ENCODE peak calls at places on chromosomes 12 and 14, in ten cellular contexts. One of them, this sample, is unnamed.

GRCh38 chr12:98895086-98895651 is 250.1 kb downstream of the APAF1 start:
- DNase-seq in CD4-positive, alpha-beta T cell: no peak
- DNase-seq in fibroblast of pulmonary artery: no peak
- DNase-seq in SK-N-SH: peak; percentile 67
- DNase-seq in nephron progenitor cell: peak; percentile 69
- DNase-seq in uterus: no peak
- DNase-seq in tibial nerve: no peak
- DNase-seq in brain microvascular endothelial cell: no peak
- DNase-seq in OCI-LY7: no peak
- DNase-seq in GM12865: no peak
- DNase-seq in this sample: no peak

GRCh38 chr12:10285919-10286318 is 21.8 kb upstream of the KLRD1 start:
- DNase-seq in CD4-positive, alpha-beta T cell: no peak
- DNase-seq in fibroblast of pulmonary artery: no peak
- DNase-seq in SK-N-SH: no peak
- DNase-seq in nephron progenitor cell: no peak
- DNase-seq in uterus: no peak
- DNase-seq in tibial nerve: no peak
- DNase-seq in brain microvascular endothelial cell: no peak
- DNase-seq in OCI-LY7: peak; percentile 78
- DNase-seq in GM12865: peak; percentile 57
- DNase-seq in this sample: no peak

GRCh38 chr12:11797317-11797913 is 147.9 kb downstream of the ETV6 start:
- DNase-seq in CD4-positive, alpha-beta T cell: no peak
- DNase-seq in fibroblast of pulmonary artery: peak; percentile 82
- DNase-seq in SK-N-SH: no peak
- DNase-seq in nephron progenitor cell: no peak
- DNase-seq in uterus: no peak
- DNase-seq in tibial nerve: no peak
- DNase-seq in brain microvascular endothelial cell: peak; percentile 81
- DNase-seq in OCI-LY7: no peak
- DNase-seq in GM12865: no peak
- DNase-seq in this sample: no peak

GRCh38 chr12:4947297-4947696 is 37.6 kb downstream of the KCNA1 start:
- DNase-seq in CD4-positive, alpha-beta T cell: no peak
- DNase-seq in fibroblast of pulmonary artery: no peak
- DNase-seq in SK-N-SH: no peak
- DNase-seq in nephron progenitor cell: no peak
- DNase-seq in uterus: no peak
- DNase-seq in tibial nerve: no peak
- DNase-seq in brain microvascular endothelial cell: no peak
- DNase-seq in OCI-LY7: no peak
- DNase-seq in GM12865: no peak
- DNase-seq in this sample: no peak

GRCh38 chr12:57226588-57227314 is 2.8 kb upstream of the SHMT2 start:
- DNase-seq in CD4-positive, alpha-beta T cell: no peak
- DNase-seq in fibroblast of pulmonary artery: no peak
- DNase-seq in SK-N-SH: no peak
- DNase-seq in nephron progenitor cell: no peak
- DNase-seq in uterus: no peak
- DNase-seq in tibial nerve: no peak
- DNase-seq in brain microvascular endothelial cell: no peak
- DNase-seq in OCI-LY7: peak; percentile 47
- DNase-seq in GM12865: no peak
- DNase-seq in this sample: no peak

GRCh38 chr12:106709068-106709511 is 65.4 kb upstream of the RIC8B start:
- DNase-seq in CD4-positive, alpha-beta T cell: no peak
- DNase-seq in fibroblast of pulmonary artery: no peak
- DNase-seq in SK-N-SH: no peak
- DNase-seq in nephron progenitor cell: no peak
- DNase-seq in uterus: no peak
- DNase-seq in tibial nerve: no peak
- DNase-seq in brain microvascular endothelial cell: no peak
- DNase-seq in OCI-LY7: no peak
- DNase-seq in GM12865: no peak
- DNase-seq in this sample: no peak

GRCh38 chr12:12684375-12685106 is 11.4 kb downstream of the GPR19 start:
- DNase-seq in CD4-positive, alpha-beta T cell: no peak
- DNase-seq in fibroblast of pulmonary artery: peak; percentile 68
- DNase-seq in SK-N-SH: peak; percentile 75
- DNase-seq in nephron progenitor cell: peak; percentile 79
- DNase-seq in uterus: no peak
- DNase-seq in tibial nerve: peak; percentile 51
- DNase-seq in brain microvascular endothelial cell: peak; percentile 37
- DNase-seq in OCI-LY7: peak; percentile 17
- DNase-seq in GM12865: no peak
- DNase-seq in this sample: no peak

GRCh38 chr14:22338381-22338780 is 250.6 kb downstream of the DAD1 start:
- DNase-seq in CD4-positive, alpha-beta T cell: no peak
- DNase-seq in fibroblast of pulmonary artery: no peak
- DNase-seq in SK-N-SH: no peak
- DNase-seq in nephron progenitor cell: peak; percentile 27
- DNase-seq in uterus: no peak
- DNase-seq in tibial nerve: no peak
- DNase-seq in brain microvascular endothelial cell: no peak
- DNase-seq in OCI-LY7: no peak
- DNase-seq in GM12865: no peak
- DNase-seq in this sample: no peak

GRCh38 chr14:104323551-104324175 is 185.3 kb downstream of the KIF26A start:
- DNase-seq in CD4-positive, alpha-beta T cell: no peak
- DNase-seq in fibroblast of pulmonary artery: no peak
- DNase-seq in SK-N-SH: no peak
- DNase-seq in nephron progenitor cell: no peak
- DNase-seq in uterus: no peak
- DNase-seq in tibial nerve: no peak
- DNase-seq in brain microvascular endothelial cell: no peak
- DNase-seq in OCI-LY7: no peak
- DNase-seq in GM12865: no peak
- DNase-seq in this sample: no peak

DNA sequence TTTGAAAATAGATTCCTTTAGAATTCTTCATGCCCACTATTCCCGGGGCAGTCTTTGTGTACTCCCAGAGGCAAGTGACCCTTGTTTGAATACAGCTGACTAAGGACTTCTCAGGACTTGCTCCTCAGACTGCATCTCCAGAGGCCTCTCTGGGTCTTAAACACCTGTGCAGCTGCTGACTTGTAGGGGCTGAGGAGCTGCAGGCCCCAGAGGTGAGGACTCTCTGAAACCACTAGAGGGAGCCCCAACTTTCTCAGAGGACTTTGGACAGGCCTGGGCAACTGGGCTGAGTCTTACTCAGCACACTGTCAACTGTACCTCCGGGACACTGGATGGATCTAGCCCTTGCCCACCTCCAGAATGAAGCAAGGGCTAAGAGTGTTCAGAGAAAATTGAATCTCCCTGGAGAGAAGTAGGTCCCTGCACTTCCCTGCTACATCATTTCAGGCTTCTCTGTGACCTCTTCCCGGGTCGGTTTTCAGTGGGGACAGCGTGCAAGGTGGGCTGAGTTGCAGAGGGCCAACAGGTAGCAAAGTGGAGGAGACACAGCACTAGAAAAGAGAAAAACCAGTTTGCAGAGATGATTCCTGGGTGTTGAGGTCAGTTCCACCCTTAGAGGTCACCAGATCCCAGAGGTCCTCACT is 164.6 kb downstream of the TMEM117 start:
- DNase-seq in CD4-positive, alpha-beta T cell: no peak
- DNase-seq in fibroblast of pulmonary artery: peak; percentile 67
- DNase-seq in SK-N-SH: peak; percentile 11
- DNase-seq in nephron progenitor cell: peak; percentile 29
- DNase-seq in uterus: no peak
- DNase-seq in tibial nerve: no peak
- DNase-seq in brain microvascular endothelial cell: peak; percentile 41
- DNase-seq in OCI-LY7: peak; percentile 55
- DNase-seq in GM12865: peak; percentile 69
- DNase-seq in this sample: no peak
- TF ChIP-seq CTCF in CD4-positive, alpha-beta T cell: peak; percentile 22
- TF ChIP-seq CTCF in fibroblast of pulmonary artery: peak; percentile 78
- TF ChIP-seq CTCF in SK-N-SH: peak; percentile 59
- TF ChIP-seq CTCF in nephron progenitor cell: peak; percentile 54
- TF ChIP-seq CTCF in uterus: no peak
- TF ChIP-seq CTCF in tibial nerve: peak; percentile 29
- TF ChIP-seq CTCF in brain microvascular endothelial cell: peak; percentile 83
- TF ChIP-seq CTCF in OCI-LY7: peak; percentile 74
- TF ChIP-seq CTCF in GM12865: peak; percentile 73
- TF ChIP-seq CTCF in this sample: peak; percentile 45

GRCh38 chr12:121232977-121233627 is 23.2 kb downstream of the P2RX4 start:
- DNase-seq in CD4-positive, alpha-beta T cell: no peak
- DNase-seq in fibroblast of pulmonary artery: no peak
- DNase-seq in SK-N-SH: no peak
- DNase-seq in nephron progenitor cell: no peak
- DNase-seq in uterus: no peak
- DNase-seq in tibial nerve: no peak
- DNase-seq in brain microvascular endothelial cell: no peak
- DNase-seq in OCI-LY7: no peak
- DNase-seq in GM12865: no peak
- DNase-seq in this sample: no peak
- TF ChIP-seq CTCF in CD4-positive, alpha-beta T cell: no peak
- TF ChIP-seq CTCF in fibroblast of pulmonary artery: no peak
- TF ChIP-seq CTCF in SK-N-SH: no peak
- TF ChIP-seq CTCF in nephron progenitor cell: no peak
- TF ChIP-seq CTCF in uterus: no peak
- TF ChIP-seq CTCF in tibial nerve: no peak
- TF ChIP-seq CTCF in brain microvascular endothelial cell: peak; percentile 19
- TF ChIP-seq CTCF in OCI-LY7: peak; percentile 33
- TF ChIP-seq CTCF in GM12865: no peak
- TF ChIP-seq CTCF in this sample: no peak

GRCh38 chr14:85856430-85856829 is 326.5 kb downstream of the FLRT2 start:
- DNase-seq in CD4-positive, alpha-beta T cell: no peak
- DNase-seq in fibroblast of pulmonary artery: no peak
- DNase-seq in SK-N-SH: no peak
- DNase-seq in nephron progenitor cell: no peak
- DNase-seq in uterus: no peak
- DNase-seq in tibial nerve: no peak
- DNase-seq in brain microvascular endothelial cell: no peak
- DNase-seq in OCI-LY7: no peak
- DNase-seq in GM12865: no peak
- DNase-seq in this sample: no peak
- TF ChIP-seq CTCF in CD4-positive, alpha-beta T cell: no peak
- TF ChIP-seq CTCF in fibroblast of pulmonary artery: peak; percentile 27
- TF ChIP-seq CTCF in SK-N-SH: peak; percentile 45
- TF ChIP-seq CTCF in nephron progenitor cell: no peak
- TF ChIP-seq CTCF in uterus: no peak
- TF ChIP-seq CTCF in tibial nerve: no peak
- TF ChIP-seq CTCF in brain microvascular endothelial cell: no peak
- TF ChIP-seq CTCF in OCI-LY7: peak; percentile 57
- TF ChIP-seq CTCF in GM12865: no peak
- TF ChIP-seq CTCF in this sample: peak; percentile 48

GRCh38 chr12:40198601-40199000 is 26.2 kb upstream of the LRRK2 start:
- DNase-seq in CD4-positive, alpha-beta T cell: no peak
- DNase-seq in fibroblast of pulmonary artery: no peak
- DNase-seq in SK-N-SH: no peak
- DNase-seq in nephron progenitor cell: no peak
- DNase-seq in uterus: no peak
- DNase-seq in tibial nerve: no peak
- DNase-seq in brain microvascular endothelial cell: no peak
- DNase-seq in OCI-LY7: no peak
- DNase-seq in GM12865: no peak
- DNase-seq in this sample: no peak

GRCh38 chr12:40203060-40203430 is 21.8 kb upstream of the LRRK2 start:
- DNase-seq in CD4-positive, alpha-beta T cell: no peak
- DNase-seq in fibroblast of pulmonary artery: no peak
- DNase-seq in SK-N-SH: no peak
- DNase-seq in nephron progenitor cell: no peak
- DNase-seq in uterus: no peak
- DNase-seq in tibial nerve: no peak
- DNase-seq in brain microvascular endothelial cell: no peak
- DNase-seq in OCI-LY7: no peak
- DNase-seq in GM12865: no peak
- DNase-seq in this sample: no peak

GRCh38 chr12:40204337-40204736 is 20.5 kb upstream of the LRRK2 start:
- DNase-seq in CD4-positive, alpha-beta T cell: no peak
- DNase-seq in fibroblast of pulmonary artery: no peak
- DNase-seq in SK-N-SH: no peak
- DNase-seq in nephron progenitor cell: no peak
- DNase-seq in uterus: no peak
- DNase-seq in tibial nerve: no peak
- DNase-seq in brain microvascular endothelial cell: no peak
- DNase-seq in OCI-LY7: no peak
- DNase-seq in GM12865: no peak
- DNase-seq in this sample: no peak

GRCh38 chr12:40197590-40197989 is 27.2 kb upstream of the LRRK2 start:
- DNase-seq in CD4-positive, alpha-beta T cell: no peak
- DNase-seq in fibroblast of pulmonary artery: no peak
- DNase-seq in SK-N-SH: no peak
- DNase-seq in nephron progenitor cell: no peak
- DNase-seq in uterus: no peak
- DNase-seq in tibial nerve: no peak
- DNase-seq in brain microvascular endothelial cell: no peak
- DNase-seq in OCI-LY7: no peak
- DNase-seq in GM12865: no peak
- DNase-seq in this sample: no peak

GRCh38 chr12:40202095-40203059 is 22.4 kb upstream of the LRRK2 start:
- DNase-seq in CD4-positive, alpha-beta T cell: no peak
- DNase-seq in fibroblast of pulmonary artery: no peak
- DNase-seq in SK-N-SH: no peak
- DNase-seq in nephron progenitor cell: no peak
- DNase-seq in uterus: no peak
- DNase-seq in tibial nerve: no peak
- DNase-seq in brain microvascular endothelial cell: no peak
- DNase-seq in OCI-LY7: no peak
- DNase-seq in GM12865: no peak
- DNase-seq in this sample: no peak
- TF ChIP-seq CTCF in CD4-positive, alpha-beta T cell: no peak
- TF ChIP-seq CTCF in fibroblast of pulmonary artery: no peak
- TF ChIP-seq CTCF in SK-N-SH: no peak
- TF ChIP-seq CTCF in nephron progenitor cell: no peak
- TF ChIP-seq CTCF in uterus: no peak
- TF ChIP-seq CTCF in tibial nerve: no peak
- TF ChIP-seq CTCF in brain microvascular endothelial cell: no peak
- TF ChIP-seq CTCF in OCI-LY7: no peak
- TF ChIP-seq CTCF in GM12865: no peak
- TF ChIP-seq CTCF in this sample: no peak

GRCh38 chr12:108967869-108968540 is 52.9 kb downstream of the SVOP start:
- DNase-seq in CD4-positive, alpha-beta T cell: no peak
- DNase-seq in fibroblast of pulmonary artery: no peak
- DNase-seq in SK-N-SH: no peak
- DNase-seq in nephron progenitor cell: no peak
- DNase-seq in uterus: no peak
- DNase-seq in tibial nerve: no peak
- DNase-seq in brain microvascular endothelial cell: peak; percentile 4
- DNase-seq in OCI-LY7: peak; percentile 57
- DNase-seq in GM12865: peak; percentile 12
- DNase-seq in this sample: no peak
- TF ChIP-seq CTCF in CD4-positive, alpha-beta T cell: peak; percentile 31
- TF ChIP-seq CTCF in fibroblast of pulmonary artery: peak; percentile 39
- TF ChIP-seq CTCF in SK-N-SH: peak; percentile 44
- TF ChIP-seq CTCF in nephron progenitor cell: peak; percentile 21
- TF ChIP-seq CTCF in uterus: no peak
- TF ChIP-seq CTCF in tibial nerve: peak; percentile 16
- TF ChIP-seq CTCF in brain microvascular endothelial cell: peak; percentile 44
- TF ChIP-seq CTCF in OCI-LY7: peak; percentile 91
- TF ChIP-seq CTCF in GM12865: peak; percentile 50
- TF ChIP-seq CTCF in this sample: peak; percentile 42

GRCh38 chr14:79576434-79576833 is 634.9 kb downstream of the DIO2 start:
- DNase-seq in CD4-positive, alpha-beta T cell: no peak
- DNase-seq in fibroblast of pulmonary artery: peak; percentile 32
- DNase-seq in SK-N-SH: no peak
- DNase-seq in nephron progenitor cell: no peak
- DNase-seq in uterus: no peak
- DNase-seq in tibial nerve: no peak
- DNase-seq in brain microvascular endothelial cell: no peak
- DNase-seq in OCI-LY7: no peak
- DNase-seq in GM12865: no peak
- DNase-seq in this sample: no peak
- TF ChIP-seq CTCF in CD4-positive, alpha-beta T cell: no peak
- TF ChIP-seq CTCF in fibroblast of pulmonary artery: no peak
- TF ChIP-seq CTCF in SK-N-SH: no peak
- TF ChIP-seq CTCF in nephron progenitor cell: no peak
- TF ChIP-seq CTCF in uterus: no peak
- TF ChIP-seq CTCF in tibial nerve: no peak
- TF ChIP-seq CTCF in brain microvascular endothelial cell: no peak
- TF ChIP-seq CTCF in OCI-LY7: no peak
- TF ChIP-seq CTCF in GM12865: no peak
- TF ChIP-seq CTCF in this sample: no peak